ENCODE peak calls at places on chromosomes 3 and 15, in five cellular contexts. One of them, this sample, is unnamed.

GRCh38 chr15:73924258-73924921 is 1.9 kb upstream of the LOXL1 start:
- DNase-seq in lower lobe of right lung: peak; percentile 28
- DNase-seq in GM12878: no peak
- DNase-seq in left lung: no peak
- DNase-seq in mammary epithelial cell: peak; percentile 64
- DNase-seq in this sample: peak; percentile 83

GRCh38 chr3:42688016-42688415 is 2.7 kb downstream of the KLHL40 start:
- DNase-seq in lower lobe of right lung: peak; percentile 21
- DNase-seq in GM12878: no peak
- DNase-seq in left lung: peak; percentile 70
- DNase-seq in mammary epithelial cell: no peak
- DNase-seq in this sample: no peak

GRCh38 chr15:57090460-57090859 is 172.0 kb downstream of the TCF12 start:
- DNase-seq in lower lobe of right lung: no peak
- DNase-seq in GM12878: no peak
- DNase-seq in left lung: no peak
- DNase-seq in mammary epithelial cell: no peak
- DNase-seq in this sample: no peak

GRCh38 chr15:38536201-38536676 is 28.4 kb downstream of the RASGRP1 start:
- DNase-seq in lower lobe of right lung: no peak
- DNase-seq in GM12878: no peak
- DNase-seq in left lung: no peak
- DNase-seq in mammary epithelial cell: no peak
- DNase-seq in this sample: no peak

GRCh38 chr3:137163241-137163916 is 205.6 kb downstream of the IL20RB start:
- DNase-seq in lower lobe of right lung: no peak
- DNase-seq in GM12878: no peak
- DNase-seq in left lung: no peak
- DNase-seq in mammary epithelial cell: no peak
- DNase-seq in this sample: no peak

GRCh38 chr3:25033407-25034029 is 394.5 kb upstream of the RARB start:
- DNase-seq in lower lobe of right lung: no peak
- DNase-seq in GM12878: no peak
- DNase-seq in left lung: no peak
- DNase-seq in mammary epithelial cell: peak; percentile 35
- DNase-seq in this sample: peak; percentile 1

GRCh38 chr15:90650117-90650955 is 66.8 kb upstream of the BLM start:
- DNase-seq in lower lobe of right lung: no peak
- DNase-seq in GM12878: no peak
- DNase-seq in left lung: no peak
- DNase-seq in mammary epithelial cell: no peak
- DNase-seq in this sample: no peak

GRCh38 chr15:66482539-66482938 is 15.0 kb downstream of the SNAPC5 start:
- DNase-seq in lower lobe of right lung: peak; percentile 50
- DNase-seq in GM12878: no peak
- DNase-seq in left lung: no peak
- DNase-seq in mammary epithelial cell: no peak
- DNase-seq in this sample: no peak

GRCh38 chr3:155302891-155303290 is 9.4 kb upstream of the STRIT1 start:
- DNase-seq in lower lobe of right lung: no peak
- DNase-seq in GM12878: no peak
- DNase-seq in left lung: no peak
- DNase-seq in mammary epithelial cell: no peak
- DNase-seq in this sample: no peak

GRCh38 chr3:99213019-99213418 is 311.5 kb upstream of the DCBLD2 start:
- DNase-seq in lower lobe of right lung: no peak
- DNase-seq in GM12878: no peak
- DNase-seq in left lung: no peak
- DNase-seq in mammary epithelial cell: no peak
- DNase-seq in this sample: no peak

GRCh38 chr3:76044601-76045600 is 259.6 kb upstream of the ZNF717 start:
- DNase-seq in lower lobe of right lung: no peak
- DNase-seq in GM12878: no peak
- DNase-seq in left lung: no peak
- DNase-seq in mammary epithelial cell: no peak
- DNase-seq in this sample: no peak

GRCh38 chr3:146834917-146835316 is 229.8 kb upstream of the PLSCR5 start:
- DNase-seq in lower lobe of right lung: no peak
- DNase-seq in GM12878: no peak
- DNase-seq in left lung: no peak
- DNase-seq in mammary epithelial cell: no peak
- DNase-seq in this sample: no peak

GRCh38 chr3:141680620-141681389 is 57.3 kb upstream of the RNF7 start:
- DNase-seq in lower lobe of right lung: no peak
- DNase-seq in GM12878: no peak
- DNase-seq in left lung: no peak
- DNase-seq in mammary epithelial cell: peak; percentile 75
- DNase-seq in this sample: peak; percentile 68

GRCh38 chr3:12707425-12707824 is 43.5 kb upstream of the RAF1 start:
- DNase-seq in lower lobe of right lung: no peak
- DNase-seq in GM12878: no peak
- DNase-seq in left lung: no peak
- DNase-seq in mammary epithelial cell: peak; percentile 54
- DNase-seq in this sample: no peak

GRCh38 chr15:89770041-89770440 is 6.1 kb upstream of the MESP2 start:
- DNase-seq in lower lobe of right lung: peak; percentile 18
- DNase-seq in GM12878: no peak
- DNase-seq in left lung: peak; percentile 16
- DNase-seq in mammary epithelial cell: no peak
- DNase-seq in this sample: no peak

GRCh38 chr15:50764331-50765201 is 940 bp downstream of the SPPL2A start:
- DNase-seq in lower lobe of right lung: no peak
- DNase-seq in GM12878: peak; percentile 43
- DNase-seq in left lung: no peak
- DNase-seq in mammary epithelial cell: peak; percentile 24
- DNase-seq in this sample: peak; percentile 42

GRCh38 chr3:13661121-13661520 is 112.2 kb downstream of the FBLN2 start:
- DNase-seq in lower lobe of right lung: no peak
- DNase-seq in GM12878: no peak
- DNase-seq in left lung: no peak
- DNase-seq in mammary epithelial cell: no peak
- DNase-seq in this sample: no peak

GRCh38 chr3:112640864-112641751 is at the start of gene CCDC80:
- DNase-seq in lower lobe of right lung: no peak
- DNase-seq in GM12878: no peak
- DNase-seq in left lung: no peak
- DNase-seq in mammary epithelial cell: peak; percentile 97
- DNase-seq in this sample: peak; percentile 92

GRCh38 chr3:67381667-67382272 is 272.6 kb downstream of the SUCLG2 start:
- DNase-seq in lower lobe of right lung: no peak
- DNase-seq in GM12878: no peak
- DNase-seq in left lung: no peak
- DNase-seq in mammary epithelial cell: no peak
- DNase-seq in this sample: peak; percentile 12

GRCh38 chr3:74631341-74631740 is 16.9 kb upstream of the CNTN3 start:
- DNase-seq in lower lobe of right lung: no peak
- DNase-seq in GM12878: no peak
- DNase-seq in left lung: no peak
- DNase-seq in mammary epithelial cell: no peak
- DNase-seq in this sample: no peak

GRCh38 chr3:196966526-196967401 is 1.9 kb downstream of the PIGZ start:
- DNase-seq in lower lobe of right lung: no peak
- DNase-seq in GM12878: no peak
- DNase-seq in left lung: no peak
- DNase-seq in mammary epithelial cell: no peak
- DNase-seq in this sample: no peak

GRCh38 chr3:159913712-159914414 is 74.8 kb upstream of the IL12A start:
- DNase-seq in lower lobe of right lung: no peak
- DNase-seq in GM12878: no peak
- DNase-seq in left lung: no peak
- DNase-seq in mammary epithelial cell: no peak
- DNase-seq in this sample: no peak

GRCh38 chr3:62553811-62554210 is 180.5 kb upstream of the FEZF2 start:
- DNase-seq in lower lobe of right lung: no peak
- DNase-seq in GM12878: no peak
- DNase-seq in left lung: no peak
- DNase-seq in mammary epithelial cell: no peak
- DNase-seq in this sample: no peak

GRCh38 chr3:162112719-162113118 is 616.1 kb downstream of the OTOL1 start:
- DNase-seq in lower lobe of right lung: no peak
- DNase-seq in GM12878: no peak
- DNase-seq in left lung: no peak
- DNase-seq in mammary epithelial cell: no peak
- DNase-seq in this sample: no peak

GRCh38 chr15:63939531-63940130 is 105.9 kb upstream of the HERC1 start:
- DNase-seq in lower lobe of right lung: no peak
- DNase-seq in GM12878: peak; percentile 15
- DNase-seq in left lung: no peak
- DNase-seq in mammary epithelial cell: no peak
- DNase-seq in this sample: no peak

GRCh38 chr3:56980798-56981390 is 79.6 kb upstream of the SPATA12 start:
- DNase-seq in lower lobe of right lung: no peak
- DNase-seq in GM12878: no peak
- DNase-seq in left lung: no peak
- DNase-seq in mammary epithelial cell: peak; percentile 95
- DNase-seq in this sample: peak; percentile 79

GRCh38 chr15:92650256-92650655 is 5.3 kb downstream of the FAM174B start:
- DNase-seq in lower lobe of right lung: no peak
- DNase-seq in GM12878: no peak
- DNase-seq in left lung: no peak
- DNase-seq in mammary epithelial cell: no peak
- DNase-seq in this sample: no peak

GRCh38 chr3:192106528-192106927 is 620.8 kb downstream of the FGF12 start:
- DNase-seq in lower lobe of right lung: no peak
- DNase-seq in GM12878: no peak
- DNase-seq in left lung: no peak
- DNase-seq in mammary epithelial cell: no peak
- DNase-seq in this sample: no peak

GRCh38 chr3:155664922-155665695 is 79.8 kb downstream of the PLCH1 start:
- DNase-seq in lower lobe of right lung: no peak
- DNase-seq in GM12878: no peak
- DNase-seq in left lung: no peak
- DNase-seq in mammary epithelial cell: peak; percentile 69
- DNase-seq in this sample: no peak

GRCh38 chr3:187122261-187122660 is 17.0 kb downstream of the RPL39L start:
- DNase-seq in lower lobe of right lung: no peak
- DNase-seq in GM12878: no peak
- DNase-seq in left lung: no peak
- DNase-seq in mammary epithelial cell: no peak
- DNase-seq in this sample: no peak

GRCh38 chr3:25155696-25156471 is 272.2 kb upstream of the RARB start:
- DNase-seq in lower lobe of right lung: no peak
- DNase-seq in GM12878: no peak
- DNase-seq in left lung: no peak
- DNase-seq in mammary epithelial cell: no peak
- DNase-seq in this sample: no peak

GRCh38 chr3:156445117-156445968 is 109.6 kb downstream of the SSR3 start:
- DNase-seq in lower lobe of right lung: no peak
- DNase-seq in GM12878: no peak
- DNase-seq in left lung: no peak
- DNase-seq in mammary epithelial cell: peak; percentile 29
- DNase-seq in this sample: no peak

GRCh38 chr3:14432996-14433572 is 30.7 kb downstream of the SLC6A6 start:
- DNase-seq in lower lobe of right lung: no peak
- DNase-seq in GM12878: no peak
- DNase-seq in left lung: peak; percentile 64
- DNase-seq in mammary epithelial cell: no peak
- DNase-seq in this sample: no peak

GRCh38 chr3:150975992-150976368 is 3.5 kb upstream of the CLRN1 start:
- DNase-seq in lower lobe of right lung: no peak
- DNase-seq in GM12878: no peak
- DNase-seq in left lung: no peak
- DNase-seq in mammary epithelial cell: no peak
- DNase-seq in this sample: no peak

GRCh38 chr3:17947833-17948232 is 205.4 kb upstream of the TBC1D5 start:
- DNase-seq in lower lobe of right lung: no peak
- DNase-seq in GM12878: no peak
- DNase-seq in left lung: no peak
- DNase-seq in mammary epithelial cell: no peak
- DNase-seq in this sample: no peak

GRCh38 chr3:64441861-64442260 is 216.6 kb upstream of the PRICKLE2 start:
- DNase-seq in lower lobe of right lung: no peak
- DNase-seq in GM12878: no peak
- DNase-seq in left lung: no peak
- DNase-seq in mammary epithelial cell: no peak
- DNase-seq in this sample: no peak
- H3K27ac ChIP-seq in lower lobe of right lung: peak overlapping the region; percentile 60
- H3K27ac ChIP-seq in GM12878: no peak overlapping the region
- H3K27ac ChIP-seq in left lung: no peak overlapping the region
- H3K27ac ChIP-seq in mammary epithelial cell: no peak overlapping the region
- H3K27ac ChIP-seq in this sample: no peak overlapping the region

GRCh38 chr15:75202251-75203016 is 752 bp downstream of the C15orf39 start:
- DNase-seq in lower lobe of right lung: peak; percentile 91
- DNase-seq in GM12878: no peak
- DNase-seq in left lung: peak; percentile 95
- DNase-seq in mammary epithelial cell: peak; percentile 68
- DNase-seq in this sample: peak; percentile 75
- TF ChIP-seq CTCF in lower lobe of right lung: no peak
- TF ChIP-seq CTCF in GM12878: no peak
- TF ChIP-seq CTCF in left lung: peak; percentile 17
- TF ChIP-seq CTCF in mammary epithelial cell: no peak
- TF ChIP-seq CTCF in this sample: peak; percentile 73

DNA sequence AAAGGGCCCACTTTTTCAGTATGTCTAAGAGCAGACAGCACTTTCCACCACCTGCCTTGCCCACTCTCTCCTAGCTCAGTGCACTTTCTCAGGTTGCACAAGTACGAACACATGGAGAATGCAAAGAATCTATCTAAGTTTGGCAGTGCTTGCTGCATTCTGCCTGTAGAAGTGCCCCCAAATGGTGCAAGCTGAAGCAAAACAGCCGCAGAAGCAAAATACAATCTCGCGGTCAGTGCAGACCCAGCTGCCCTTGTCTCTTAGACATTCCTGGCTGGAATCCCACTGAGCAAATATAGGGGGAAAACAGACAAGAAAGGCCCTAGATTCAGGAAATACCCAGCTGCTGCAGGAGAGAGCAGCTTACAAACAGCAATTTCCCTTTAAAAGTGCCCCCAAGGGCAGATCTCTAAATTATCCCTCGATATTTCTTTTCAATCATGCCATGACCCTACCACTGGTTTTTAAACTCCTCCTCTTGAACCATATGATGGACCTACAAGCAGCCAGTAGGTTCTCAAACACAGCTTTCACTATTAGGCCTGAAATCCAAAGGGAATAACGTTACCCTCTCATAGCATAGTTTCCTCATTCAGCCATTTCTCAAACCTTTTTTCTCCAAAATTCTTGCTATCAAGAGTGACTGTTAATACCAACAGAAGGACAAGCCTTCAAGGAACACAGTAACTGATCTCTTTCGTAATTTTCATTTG is 67.0 kb downstream of the TNIK start:
- DNase-seq in lower lobe of right lung: no peak
- DNase-seq in GM12878: no peak
- DNase-seq in left lung: no peak
- DNase-seq in mammary epithelial cell: no peak
- DNase-seq in this sample: no peak
- H3K27ac ChIP-seq in lower lobe of right lung: peak overlapping the region; percentile 18
- H3K27ac ChIP-seq in GM12878: peak overlapping the region; percentile 46
- H3K27ac ChIP-seq in left lung: peak overlapping the region; percentile 8
- H3K27ac ChIP-seq in mammary epithelial cell: no peak overlapping the region
- H3K27ac ChIP-seq in this sample: no peak overlapping the region

DNA sequence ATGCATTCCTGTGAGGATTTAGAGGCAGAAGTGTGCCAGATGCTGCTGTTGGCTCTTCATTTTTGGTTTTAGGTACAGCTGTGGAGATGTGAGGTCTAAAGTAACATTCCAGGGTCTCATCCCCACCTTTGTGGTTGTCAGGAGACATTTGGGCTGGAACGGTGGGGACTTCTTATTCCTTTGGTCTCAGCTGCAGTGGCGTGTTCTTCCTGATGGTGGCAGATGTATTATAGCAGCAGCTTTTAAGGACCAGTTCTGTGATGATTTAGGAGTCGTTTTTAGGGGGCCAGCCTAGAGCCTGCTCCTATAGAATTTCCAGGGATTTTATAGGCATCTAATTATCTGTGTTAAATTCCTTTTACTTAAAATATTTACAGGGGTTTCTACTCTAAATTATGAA is 221.0 kb upstream of the EOMES start:
- DNase-seq in lower lobe of right lung: no peak
- DNase-seq in GM12878: no peak
- DNase-seq in left lung: no peak
- DNase-seq in mammary epithelial cell: peak; percentile 20
- DNase-seq in this sample: peak; percentile 4
- TF ChIP-seq CTCF in lower lobe of right lung: no peak
- TF ChIP-seq CTCF in GM12878: no peak
- TF ChIP-seq CTCF in left lung: peak; percentile 11
- TF ChIP-seq CTCF in mammary epithelial cell: peak; percentile 34
- TF ChIP-seq CTCF in this sample: peak; percentile 18

This sample was measured in RWPE1.